ENCODE peak calls at places on chromosomes 11 and 22, in seven cellular contexts. E, L, J, T, B, P and F are unnamed samples.

GRCh38 chr11:130413383-130414106 is 14.9 kb downstream of the ADAMTS8 start:
- DNase-seq in E (peak), L (no peak), J (peak), T (peak), B (no peak), P (peak), F (no peak)

GRCh38 chr11:7449196-7449840 is 36.0 kb upstream of the OLFML1 start:
- DNase-seq in E (no peak), L (no peak), J (no peak), T (no peak), B (no peak), P (no peak), F (no peak)

GRCh38 chr11:115182282-115182952 is 321.8 kb downstream of the CADM1 start:
- DNase-seq in E (no peak), L (no peak), J (no peak), T (no peak), B (no peak), P (no peak), F (no peak)

GRCh38 chr11:2990617-2991476 is 1.3 kb downstream of the NAP1L4 start:
- DNase-seq in E (peak), L (peak), J (no peak), T (peak), B (peak), P (peak), F (no peak)

GRCh38 chr11:120057595-120058581 is 80.0 kb downstream of the TRIM29 start:
- DNase-seq in E (no peak), L (no peak), J (no peak), T (peak), B (no peak), P (no peak), F (no peak)

GRCh38 chr11:44400431-44400830 is 90.5 kb upstream of the ALX4 start:
- DNase-seq in E (no peak), L (no peak), J (no peak), T (no peak), B (no peak), P (no peak), F (no peak)

GRCh38 chr11:35354644-35355043 is 64.7 kb downstream of the SLC1A2 start:
- DNase-seq in E (peak), L (no peak), J (no peak), T (peak), B (no peak), P (no peak), F (no peak)

GRCh38 chr22:11605468-11605981 is 3922.5 kb upstream of the OR11H1 start:
- DNase-seq in E (no peak), L (no peak), J (no peak), T (no peak), B (no peak), P (no peak), F (no peak)

GRCh38 chr11:86805873-86806310 is 5.5 kb downstream of the PRSS23 start:
- DNase-seq in E (no peak), L (no peak), J (no peak), T (no peak), B (no peak), P (peak), F (no peak)

GRCh38 chr22:48954781-48955311 is 872.8 kb downstream of the BRD1 start:
- DNase-seq in E (no peak), L (no peak), J (no peak), T (no peak), B (no peak), P (no peak), F (no peak)